ENCODE peak calls at places on chromosomes 11 and 22, in eight cellular contexts. C is NCI-H1092; H is stimulated activated CD4-positive, alpha-beta T cell treated with anti-CD3 and anti-CD28 coated beads, Interleukin-4, amount 100 ng/mL, for 48 hours; M is cardiac fibroblast; I is upper lobe of left lung; B is colonic mucosa; Z is cerebellar cortex; L is psoas muscle. N is an unnamed sample.

GRCh38 chr11:18145025-18145424 is 12.7 kb downstream of the MRGPRX3 start:
- DNase-seq in C (no peak), H (no peak), M (peak; percentile 7), I (no peak), B (no peak), Z (no peak), L (no peak), N (no peak)

GRCh38 chr11:47317078-47317828 is 35.2 kb downstream of the MYBPC3 start:
- DNase-seq in C (no peak), H (no peak), M (no peak), I (no peak), B (no peak), Z (no peak), L (no peak), N (no peak)

GRCh38 chr22:21778705-21779363 is 43.2 kb upstream of the YPEL1 start:
- DNase-seq in C (no peak), H (no peak), M (peak; percentile 68), I (no peak), B (no peak), Z (no peak), L (no peak), N (no peak)

GRCh38 chr22:21651521-21652009 is 9.5 kb downstream of the SDF2L1 start:
- DNase-seq in C (no peak), H (no peak), M (no peak), I (no peak), B (no peak), Z (no peak), L (no peak), N (peak; percentile 38)

GRCh38 chr11:6794637-6795036 is 4.9 kb downstream of the OR6A2 start:
- DNase-seq in C (no peak), H (no peak), M (no peak), I (no peak), B (no peak), Z (no peak), L (no peak), N (no peak)

GRCh38 chr22:19533049-19533626 is 8.9 kb upstream of the CLDN5 start:
- DNase-seq in C (no peak), H (no peak), M (no peak), I (no peak), B (no peak), Z (no peak), L (no peak), N (no peak)

GRCh38 chr11:34656062-34656720 is 35.3 kb downstream of the EHF start:
- DNase-seq in C (no peak), H (no peak), M (peak; percentile 65), I (no peak), B (no peak), Z (no peak), L (no peak), N (no peak)

GRCh38 chr11:129323896-129324522 is 51.6 kb upstream of the BARX2 start:
- DNase-seq in C (no peak), H (no peak), M (peak; percentile 57), I (no peak), B (peak; percentile 56), Z (no peak), L (no peak), N (no peak)

GRCh38 chr11:93869830-93870229 is 19.4 kb upstream of the VSTM5 start:
- DNase-seq in C (no peak), H (no peak), M (no peak), I (no peak), B (no peak), Z (no peak), L (no peak), N (no peak)

GRCh38 chr11:126233391-126233790 is 21.8 kb downstream of the FAM118B start:
- DNase-seq in C (no peak), H (no peak), M (peak; percentile 52), I (no peak), B (no peak), Z (no peak), L (no peak), N (no peak)

GRCh38 chr22:45612451-45612901 is 59.2 kb upstream of the ATXN10 start:
- DNase-seq in C (no peak), H (no peak), M (peak; percentile 78), I (peak; percentile 86), B (no peak), Z (no peak), L (peak; percentile 82), N (peak; percentile 35)

GRCh38 chr11:10457901-10458300 is 2.8 kb downstream of the AMPD3 start:
- DNase-seq in C (no peak), H (no peak), M (no peak), I (no peak), B (no peak), Z (no peak), L (no peak), N (no peak)

GRCh38 chr22:44621401-44622146 is 80.4 kb upstream of the PRR5 start:
- DNase-seq in C (no peak), H (no peak), M (no peak), I (no peak), B (no peak), Z (no peak), L (no peak), N (no peak)

GRCh38 chr11:69394902-69395690 is 86.4 kb upstream of the LINC01488 start:
- DNase-seq in C (no peak), H (no peak), M (peak; percentile 8), I (no peak), B (no peak), Z (no peak), L (no peak), N (no peak)

GRCh38 chr11:10443721-10444120 is 11.3 kb upstream of the AMPD3 start:
- DNase-seq in C (no peak), H (no peak), M (no peak), I (no peak), B (no peak), Z (no peak), L (no peak), N (no peak)

GRCh38 chr11:116533186-116533825 is 239.5 kb downstream of the BUD13 start:
- DNase-seq in C (peak; percentile 12), H (no peak), M (no peak), I (no peak), B (no peak), Z (no peak), L (no peak), N (no peak)

GRCh38 chr11:67286621-67287333 is 2.3 kb upstream of the ANKRD13D start:
- DNase-seq in C (no peak), H (no peak), M (no peak), I (peak; percentile 58), B (no peak), Z (no peak), L (peak; percentile 25), N (no peak)

GRCh38 chr11:47378011-47378835 is at the start of gene SPI1:
- DNase-seq in C (no peak), H (no peak), M (no peak), I (peak; percentile 79), B (peak; percentile 49), Z (no peak), L (peak; percentile 50), N (peak; percentile 81)

GRCh38 chr22:20239063-20239950 is 28.8 kb downstream of the RTN4R start:
- DNase-seq in C (no peak), H (no peak), M (peak; percentile 19), I (peak; percentile 88), B (no peak), Z (no peak), L (peak; percentile 60), N (no peak)

GRCh38 chr11:64224891-64225607 is 937 bp downstream of the TRPT1 start:
- DNase-seq in C (no peak), H (no peak), M (no peak), I (peak; percentile 46), B (no peak), Z (no peak), L (no peak), N (peak; percentile 54)

GRCh38 chr22:38824587-38824986 is 19.2 kb downstream of the NPTXR start:
- DNase-seq in C (no peak), H (peak; percentile 28), M (peak; percentile 80), I (no peak), B (peak; percentile 41), Z (peak; percentile 58), L (peak; percentile 37), N (peak; percentile 59)

GRCh38 chr11:66050581-66051231 is 1.5 kb upstream of the SF3B2 start:
- DNase-seq in C (no peak), H (no peak), M (no peak), I (no peak), B (no peak), Z (no peak), L (no peak), N (no peak)

GRCh38 chr22:31084811-31085492 is 3.8 kb downstream of the SMTN start:
- DNase-seq in C (no peak), H (peak; percentile 87), M (peak; percentile 82), I (peak; percentile 98), B (peak; percentile 89), Z (peak; percentile 63), L (peak; percentile 91), N (peak; percentile 89)

GRCh38 chr11:120659076-120659475 is 147.5 kb downstream of the GRIK4 start:
- DNase-seq in C (no peak), H (no peak), M (no peak), I (no peak), B (no peak), Z (no peak), L (no peak), N (no peak)

GRCh38 chr22:19764636-19765476 is 4.3 kb downstream of the TBX1 start:
- DNase-seq in C (no peak), H (no peak), M (no peak), I (peak; percentile 45), B (no peak), Z (no peak), L (no peak), N (no peak)

GRCh38 chr11:66745356-66746235 is 16.6 kb upstream of the SPTBN2 start:
- DNase-seq in C (peak; percentile 37), H (peak; percentile 40), M (no peak), I (peak; percentile 86), B (peak; percentile 83), Z (peak; percentile 54), L (no peak), N (peak; percentile 46)

GRCh38 chr11:12060385-12060980 is 49.9 kb upstream of the MICAL2 start:
- DNase-seq in C (no peak), H (no peak), M (no peak), I (no peak), B (no peak), Z (peak; percentile 92), L (no peak), N (no peak)

GRCh38 chr11:71542856-71543743 is 5.1 kb upstream of the KRTAP5-9 start:
- DNase-seq in C (no peak), H (no peak), M (peak; percentile 58), I (no peak), B (no peak), Z (no peak), L (no peak), N (no peak)

GRCh38 chr11:70522613-70523311 is 124.4 kb downstream of the CTTN start:
- DNase-seq in C (peak; percentile 77), H (no peak), M (no peak), I (peak; percentile 75), B (no peak), Z (no peak), L (no peak), N (peak; percentile 14)

GRCh38 chr11:73230276-73230875 is 12.3 kb downstream of the P2RY2 start:
- DNase-seq in C (no peak), H (no peak), M (no peak), I (no peak), B (no peak), Z (no peak), L (no peak), N (no peak)

GRCh38 chr11:72301486-72301885 is 57.5 kb upstream of the PHOX2A start:
- DNase-seq in C (no peak), H (no peak), M (no peak), I (no peak), B (no peak), Z (no peak), L (no peak), N (no peak)

GRCh38 chr11:21723681-21724080 is 469.2 kb upstream of the ANO5 start:
- DNase-seq in C (no peak), H (no peak), M (no peak), I (no peak), B (no peak), Z (no peak), L (no peak), N (no peak)

N was measured in right lobe of liver.